ENCODE peak calls at places on chromosomes 11 and 22, in ten cellular contexts. L, A, J, M, Q, I, Y, D, E and W are unnamed samples.

GRCh38 chr11:102289510-102290078 is 27.7 kb upstream of the BIRC3 start:
- DNase-seq in E (peak), A (no peak), J (no peak), M (no peak), L (no peak), I (no peak), D (no peak), Y (no peak), Q (no peak), W (no peak)

GRCh38 chr22:29298641-29299040 is 7.8 kb upstream of the GAS2L1 start:
- DNase-seq in M (no peak), Q (no peak), Y (no peak), E (no peak), J (no peak), A (no peak), I (no peak), D (no peak), L (no peak), W (no peak)

GRCh38 chr11:129283141-129283540 is 91.0 kb upstream of the ARHGAP32 start:
- DNase-seq in M (peak), J (no peak), E (no peak), Q (no peak), I (no peak), A (no peak), Y (no peak), L (peak), D (peak), W (no peak)

GRCh38 chr11:66598993-66599392 is 6.0 kb downstream of the CCS start:
- DNase-seq in Y (no peak), M (no peak), D (no peak), A (no peak), E (no peak), I (no peak), J (no peak), Q (no peak), L (no peak), W (no peak)

GRCh38 chr11:38169286-38169685 is 1571.2 kb upstream of the RAG2 start:
- DNase-seq in D (no peak), Q (peak), A (no peak), Y (no peak), M (no peak), E (peak), J (no peak), L (no peak), I (no peak), W (no peak)

GRCh38 chr22:37739611-37740049 is 42.8 kb downstream of the TRIOBP start:
- DNase-seq in Q (no peak), D (no peak), Y (no peak), E (no peak), A (no peak), L (no peak), I (no peak), M (no peak), J (no peak), W (no peak)

GRCh38 chr11:1966531-1966930 is 19.4 kb downstream of the MRPL23 start:
- DNase-seq in J (no peak), A (no peak), I (no peak), D (no peak), M (no peak), L (no peak), Q (no peak), Y (no peak), E (no peak), W (no peak)

GRCh38 chr22:46165975-46166374 is 15.6 kb downstream of the PPARA start:
- DNase-seq in J (no peak), D (no peak), Q (no peak), E (peak), M (no peak), I (no peak), A (no peak), Y (no peak), L (no peak), W (no peak)

GRCh38 chr11:257766-258493 is 20.3 kb upstream of the NLRP6 start:
- DNase-seq in I (no peak), E (no peak), Y (no peak), Q (no peak), J (no peak), M (no peak), D (no peak), A (no peak), L (no peak), W (no peak)

GRCh38 chr11:57131080-57131790 is 50.5 kb upstream of the LRRC55 start:
- DNase-seq in L (no peak), J (peak), A (peak), Q (peak), I (peak), E (peak), M (peak), D (peak), Y (no peak), W (peak)

GRCh38 chr11:126969865-126970479 is 30.6 kb downstream of the KIRREL3 start:
- DNase-seq in Y (no peak), L (no peak), A (no peak), I (no peak), Q (no peak), E (peak), D (peak), M (peak), J (no peak), W (no peak)

GRCh38 chr22:40055143-40055926 is 60.6 kb downstream of the FAM83F start:
- DNase-seq in Q (no peak), J (no peak), M (no peak), I (no peak), D (no peak), L (no peak), Y (no peak), E (no peak), A (no peak), W (no peak)

GRCh38 chr11:118010738-118011461 is 24.7 kb downstream of the IL10RA start:
- DNase-seq in L (no peak), I (no peak), A (no peak), M (no peak), J (no peak), Y (no peak), E (no peak), Q (no peak), D (no peak), W (no peak)

GRCh38 chr22:30062934-30063333 is 17.3 kb upstream of the HORMAD2 start:
- DNase-seq in E (no peak), A (no peak), Q (no peak), J (no peak), L (no peak), D (no peak), M (no peak), I (no peak), Y (no peak), W (no peak)

GRCh38 chr22:30423296-30423958 is 2.1 kb upstream of the MTFP1 start:
- DNase-seq in I (peak), Q (peak), M (no peak), E (no peak), A (no peak), L (no peak), D (no peak), Y (no peak), J (peak), W (no peak)

GRCh38 chr22:49723478-49724029 is 104.1 kb downstream of the BRD1 start:
- DNase-seq in Y (no peak), A (peak), J (no peak), E (no peak), Q (no peak), I (no peak), M (no peak), D (no peak), L (no peak), W (no peak)